ENCODE peak calls at places on chromosomes 16 and 17, in four cellular contexts. One of them, this sample, is unnamed.

GRCh38 chr16:51121850-51122249 is 29.2 kb downstream of the SALL1 start:
- DNase-seq in H1: no peak
- DNase-seq in ascending aorta: no peak
- DNase-seq in Peyer's patch: no peak
- DNase-seq in this sample: no peak

GRCh38 chr16:77068402-77068801 is 122.6 kb upstream of the MON1B start:
- DNase-seq in H1: no peak
- DNase-seq in ascending aorta: no peak
- DNase-seq in Peyer's patch: no peak
- DNase-seq in this sample: no peak

GRCh38 chr17:64781394-64781793 is 119.3 kb upstream of the SMURF2 start:
- DNase-seq in H1: peak
- DNase-seq in ascending aorta: no peak
- DNase-seq in Peyer's patch: peak
- DNase-seq in this sample: no peak

GRCh38 chr16:85303354-85303883 is 191.1 kb upstream of the CIBAR2 start:
- DNase-seq in H1: peak
- DNase-seq in ascending aorta: no peak
- DNase-seq in Peyer's patch: peak
- DNase-seq in this sample: peak

GRCh38 chr17:10060526-10060925 is 137.9 kb downstream of the GAS7 start:
- DNase-seq in H1: no peak
- DNase-seq in ascending aorta: no peak
- DNase-seq in Peyer's patch: no peak
- DNase-seq in this sample: no peak

GRCh38 chr16:83145297-83145696 is 518.5 kb downstream of the CDH13 start:
- DNase-seq in H1: no peak
- DNase-seq in ascending aorta: no peak
- DNase-seq in Peyer's patch: no peak
- DNase-seq in this sample: no peak

GRCh38 chr17:39553326-39553945 is 54.3 kb downstream of the NEUROD2 start:
- DNase-seq in H1: no peak
- DNase-seq in ascending aorta: no peak
- DNase-seq in Peyer's patch: no peak
- DNase-seq in this sample: no peak

GRCh38 chr17:44829558-44830358 is at the start of gene GJC1:
- DNase-seq in H1: peak
- DNase-seq in ascending aorta: no peak
- DNase-seq in Peyer's patch: no peak
- DNase-seq in this sample: peak

GRCh38 chr16:80065565-80065964 is 465.0 kb upstream of the MAF start:
- DNase-seq in H1: no peak
- DNase-seq in ascending aorta: no peak
- DNase-seq in Peyer's patch: no peak
- DNase-seq in this sample: no peak

GRCh38 chr16:35733278-35733965 is 2274.0 kb downstream of the TP53TG3F start:
- DNase-seq in H1: no peak
- DNase-seq in ascending aorta: no peak
- DNase-seq in Peyer's patch: no peak
- DNase-seq in this sample: no peak

GRCh38 chr17:2396568-2397246 is 4.2 kb downstream of the MNT start:
- DNase-seq in H1: peak
- DNase-seq in ascending aorta: peak
- DNase-seq in Peyer's patch: peak
- DNase-seq in this sample: peak

GRCh38 chr17:29572691-29573557 is 4.4 kb downstream of the TP53I13 start:
- DNase-seq in H1: peak
- DNase-seq in ascending aorta: no peak
- DNase-seq in Peyer's patch: peak
- DNase-seq in this sample: peak

GRCh38 chr16:49278567-49278827 is 3.1 kb downstream of the CBLN1 start:
- DNase-seq in H1: no peak
- DNase-seq in ascending aorta: no peak
- DNase-seq in Peyer's patch: no peak
- DNase-seq in this sample: no peak

GRCh38 chr16:51755039-51755501 is 604.0 kb upstream of the SALL1 start:
- DNase-seq in H1: no peak
- DNase-seq in ascending aorta: no peak
- DNase-seq in Peyer's patch: no peak
- DNase-seq in this sample: no peak

GRCh38 chr17:36001862-36002603 is 680 bp upstream of the CCL15 start:
- DNase-seq in H1: no peak
- DNase-seq in ascending aorta: no peak
- DNase-seq in Peyer's patch: peak
- DNase-seq in this sample: no peak

GRCh38 chr16:81473969-81474959 is 29.7 kb downstream of the CMIP start:
- DNase-seq in H1: no peak
- DNase-seq in ascending aorta: no peak
- DNase-seq in Peyer's patch: no peak
- DNase-seq in this sample: no peak

DNA sequence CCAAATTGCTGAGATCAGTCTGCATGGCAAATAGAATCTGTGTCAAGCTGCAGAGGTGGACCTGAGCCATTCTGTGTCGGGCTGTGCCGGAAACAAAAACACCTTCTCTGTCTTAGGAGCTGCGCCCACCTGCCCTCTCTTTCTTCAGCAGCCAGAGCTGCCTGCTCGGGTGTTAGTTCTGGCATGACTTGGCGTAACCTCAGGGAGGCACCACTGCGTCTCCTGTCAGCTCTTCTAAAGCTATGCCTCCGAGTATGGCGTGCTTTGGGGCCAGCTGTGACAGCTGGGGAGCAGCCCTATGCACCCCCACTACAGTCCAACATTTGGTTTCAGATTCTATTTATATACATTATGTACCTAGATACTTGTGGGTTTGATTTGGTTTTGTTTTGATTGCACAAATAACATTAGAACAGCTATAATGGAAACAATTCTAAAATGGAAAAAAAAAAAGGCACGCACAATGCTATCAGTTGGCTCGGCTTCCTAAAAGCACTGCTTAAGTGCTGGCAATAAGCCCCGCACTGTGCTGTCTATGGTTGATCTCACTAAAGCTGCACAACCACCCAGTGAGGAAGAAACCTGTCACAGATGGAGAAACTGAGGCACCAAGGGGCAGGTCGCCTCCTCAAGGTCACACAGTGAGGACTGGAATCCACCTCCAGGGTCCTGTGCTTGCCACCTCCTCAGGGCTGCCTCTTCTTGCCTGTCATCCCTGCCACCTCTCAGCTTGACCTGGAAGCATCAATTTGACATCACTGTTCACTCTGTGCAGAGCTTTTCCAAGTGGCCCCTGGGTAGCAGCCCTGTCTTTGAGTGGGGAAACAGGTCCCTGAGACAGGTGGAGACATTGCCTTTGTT is 18.7 kb upstream of the ADGRG1 start:
- DNase-seq in H1: peak
- DNase-seq in ascending aorta: no peak
- DNase-seq in Peyer's patch: no peak
- DNase-seq in this sample: no peak
- TF ChIP-seq CTCF in H1: peak
- TF ChIP-seq CTCF in ascending aorta: no peak
- TF ChIP-seq CTCF in Peyer's patch: no peak
- TF ChIP-seq CTCF in this sample: no peak

GRCh38 chr16:54932737-54933254 is 2.1 kb downstream of the IRX5 start:
- DNase-seq in H1: peak
- DNase-seq in ascending aorta: no peak
- DNase-seq in Peyer's patch: no peak
- DNase-seq in this sample: peak
- TF ChIP-seq CTCF in H1: peak
- TF ChIP-seq CTCF in ascending aorta: no peak
- TF ChIP-seq CTCF in Peyer's patch: no peak
- TF ChIP-seq CTCF in this sample: peak

GRCh38 chr16:63720848-63721247 is 1401.0 kb downstream of the CDH11 start:
- DNase-seq in H1: no peak
- DNase-seq in ascending aorta: no peak
- DNase-seq in Peyer's patch: no peak
- DNase-seq in this sample: no peak
- TF ChIP-seq CTCF in H1: no peak
- TF ChIP-seq CTCF in ascending aorta: no peak
- TF ChIP-seq CTCF in Peyer's patch: no peak
- TF ChIP-seq CTCF in this sample: no peak

DNA sequence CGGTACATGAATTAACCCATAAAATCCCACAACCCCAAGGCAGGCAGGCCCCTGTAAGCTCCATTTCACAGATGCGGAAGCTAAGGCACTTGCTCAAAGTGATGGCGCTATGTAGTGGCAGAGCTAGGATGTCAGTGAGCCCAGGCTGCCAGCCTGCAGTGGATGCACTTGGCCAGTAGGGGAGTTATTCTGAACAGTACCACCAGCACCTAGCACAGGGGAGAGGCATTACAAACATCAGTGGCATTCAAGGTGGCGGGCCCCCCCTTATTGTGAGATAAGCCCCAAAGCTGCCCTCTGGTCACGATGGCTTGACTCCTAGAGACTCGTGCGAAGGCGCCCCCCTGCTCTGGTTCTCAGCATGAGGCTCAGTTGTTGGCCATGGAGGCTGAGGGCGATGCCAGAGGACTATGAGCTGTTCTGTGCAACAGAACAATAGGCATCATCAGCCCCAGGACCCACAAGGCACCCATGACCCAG is 33.8 kb downstream of the GTF3C1 start:
- DNase-seq in H1: peak
- DNase-seq in ascending aorta: no peak
- DNase-seq in Peyer's patch: no peak
- DNase-seq in this sample: peak
- TF ChIP-seq CTCF in H1: peak
- TF ChIP-seq CTCF in ascending aorta: peak
- TF ChIP-seq CTCF in Peyer's patch: peak
- TF ChIP-seq CTCF in this sample: peak

DNA sequence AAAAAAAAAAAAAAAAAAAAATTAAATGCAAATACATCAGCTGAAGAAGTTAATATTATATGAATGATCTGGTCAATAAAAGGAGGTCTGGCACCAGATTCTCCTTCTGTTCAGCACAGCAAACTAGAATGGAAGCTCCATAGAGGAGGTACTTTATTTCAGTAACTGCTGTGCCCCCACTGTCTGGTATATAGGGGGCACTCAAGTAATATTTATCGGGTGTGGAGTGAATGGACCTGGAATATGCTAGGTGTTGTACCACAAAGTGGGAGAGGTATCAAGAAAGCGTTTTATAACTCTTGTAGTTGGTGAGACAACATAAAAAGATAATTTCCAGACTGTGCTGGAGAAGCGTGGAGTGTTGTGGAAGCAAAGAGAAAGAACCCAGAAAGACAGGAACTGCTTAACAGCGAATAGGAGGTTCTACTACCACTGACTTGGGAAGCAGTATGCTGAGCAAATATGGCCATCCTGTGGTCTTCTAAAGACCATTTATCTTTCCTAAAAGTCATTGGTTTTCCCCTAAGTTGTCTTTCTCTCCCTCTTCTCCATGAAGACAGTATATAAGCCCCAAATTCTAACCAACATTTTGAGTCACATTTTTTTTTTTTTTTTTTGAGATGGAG is 12.2 kb upstream of the PRKCA start:
- DNase-seq in H1: no peak
- DNase-seq in ascending aorta: no peak
- DNase-seq in Peyer's patch: no peak
- DNase-seq in this sample: no peak
- TF ChIP-seq CTCF in H1: no peak
- TF ChIP-seq CTCF in ascending aorta: no peak
- TF ChIP-seq CTCF in Peyer's patch: no peak
- TF ChIP-seq CTCF in this sample: peak

DNA sequence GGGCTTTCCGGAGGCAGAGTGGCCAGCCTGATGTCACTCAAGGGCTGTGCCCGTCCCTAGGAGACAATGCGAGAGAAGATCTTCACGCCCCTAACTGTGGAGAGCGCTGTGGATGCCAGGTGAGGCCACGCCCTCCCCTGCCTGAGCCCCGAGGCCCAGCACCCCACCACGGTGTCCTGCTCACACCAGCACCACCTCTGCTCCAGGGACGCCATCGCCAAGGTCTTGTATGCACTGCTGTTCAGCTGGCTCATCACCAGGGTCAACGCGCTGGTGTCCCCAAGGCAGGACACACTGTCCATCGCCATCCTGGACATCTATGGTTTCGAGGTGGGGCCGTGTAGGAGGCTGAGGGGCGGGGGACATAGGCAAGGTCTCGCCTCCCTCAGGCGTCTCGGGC is 27.8 kb downstream of the MYO15A start:
- DNase-seq in H1: no peak
- DNase-seq in ascending aorta: no peak
- DNase-seq in Peyer's patch: no peak
- DNase-seq in this sample: no peak
- TF ChIP-seq CTCF in H1: no peak
- TF ChIP-seq CTCF in ascending aorta: no peak
- TF ChIP-seq CTCF in Peyer's patch: no peak
- TF ChIP-seq CTCF in this sample: no peak

GRCh38 chr17:58344791-58345157 is 7.2 kb downstream of the SUPT4H1 start:
- DNase-seq in H1: no peak
- DNase-seq in ascending aorta: no peak
- DNase-seq in Peyer's patch: no peak
- DNase-seq in this sample: no peak
- TF ChIP-seq CTCF in H1: no peak
- TF ChIP-seq CTCF in ascending aorta: no peak
- TF ChIP-seq CTCF in Peyer's patch: no peak
- TF ChIP-seq CTCF in this sample: no peak

DNA sequence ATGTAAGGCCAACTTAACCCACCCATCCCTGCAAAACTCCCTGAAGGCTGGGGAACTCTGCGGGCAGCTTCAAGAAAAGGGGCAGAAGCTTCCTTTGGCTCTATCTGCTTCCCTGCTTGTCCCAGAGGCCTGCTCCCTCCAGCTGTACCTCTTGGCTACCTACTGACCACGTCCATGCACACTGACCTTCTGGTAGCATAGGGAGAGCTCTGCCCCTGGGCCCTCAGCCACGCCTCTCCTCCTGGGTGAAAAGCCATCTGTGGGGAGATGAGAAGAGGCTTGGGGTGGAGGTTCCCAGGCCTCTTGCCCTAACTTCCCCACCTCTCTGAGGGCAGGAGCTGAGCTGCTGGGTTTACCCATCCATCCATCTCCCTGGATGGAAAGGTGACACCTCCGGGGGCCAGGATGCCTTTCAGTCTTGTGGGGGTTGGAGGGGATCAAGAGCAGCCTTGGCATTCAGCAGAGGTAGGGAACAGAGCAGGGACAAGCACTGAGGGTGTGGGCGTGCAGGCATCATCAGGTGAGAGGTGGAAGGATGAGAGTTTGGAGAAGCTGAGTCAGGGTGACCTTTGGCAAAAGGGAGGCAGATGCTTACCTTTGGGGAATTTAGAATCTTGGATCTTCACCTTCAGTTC is 23.4 kb upstream of the MFSD6L start:
- DNase-seq in H1: peak
- DNase-seq in ascending aorta: no peak
- DNase-seq in Peyer's patch: no peak
- DNase-seq in this sample: no peak
- TF ChIP-seq CTCF in H1: no peak
- TF ChIP-seq CTCF in ascending aorta: no peak
- TF ChIP-seq CTCF in Peyer's patch: no peak
- TF ChIP-seq CTCF in this sample: no peak

GRCh38 chr17:3944485-3945388 is 19.5 kb downstream of the ATP2A3 start:
- DNase-seq in H1: peak
- DNase-seq in ascending aorta: no peak
- DNase-seq in Peyer's patch: peak
- DNase-seq in this sample: peak
- TF ChIP-seq CTCF in H1: no peak
- TF ChIP-seq CTCF in ascending aorta: no peak
- TF ChIP-seq CTCF in Peyer's patch: no peak
- TF ChIP-seq CTCF in this sample: no peak